ENCODE peak calls at places on chromosome 11, in four cellular contexts. Y is HepG2, W is K562, B is GM12878. M is an unnamed sample. For H3K36me3, the result is how much of the 10 kb centered on the place peaks cover.

GRCh38 chr11:129279326-129280026 is 87.4 kb upstream of the ARHGAP32 start:
- DNase-seq in B (no peak), W (no peak), Y (peak), M (peak)

GRCh38 chr11:32479291-32479690 is 44.0 kb upstream of the WT1 start:
- DNase-seq in W (no peak), Y (no peak), B (no peak), M (no peak)

GRCh38 chr11:61515686-61516085 is 7.1 kb downstream of the LRRC10B start:
- DNase-seq in B (no peak), Y (no peak), W (no peak), M (peak)

GRCh38 chr11:47433991-47434786 is 8.0 kb upstream of the PSMC3 start:
- DNase-seq in W (no peak), B (no peak), Y (no peak), M (no peak)

GRCh38 chr11:93498099-93499040 is 44.8 kb downstream of the SMCO4 start:
- DNase-seq in Y (no peak), B (no peak), W (no peak), M (peak)

GRCh38 chr11:124627546-124627945 is 4.9 kb downstream of the TBRG1 start:
- DNase-seq in W (no peak), Y (no peak), B (no peak), M (no peak)

GRCh38 chr11:70233511-70233919 is 30.4 kb downstream of the FADD start:
- DNase-seq in Y (peak), B (no peak), W (peak), M (no peak)

GRCh38 chr11:66220566-66220935 is 47.9 kb upstream of the RAB1B start:
- DNase-seq in W (no peak), B (no peak), Y (no peak), M (no peak)

GRCh38 chr11:70440206-70440605 is 41.9 kb downstream of the CTTN start:
- DNase-seq in B (no peak), Y (no peak), W (no peak), M (no peak)

GRCh38 chr11:1276061-1276790 is 33.2 kb downstream of the TOLLIP start:
- DNase-seq in Y (no peak), B (no peak), W (no peak), M (no peak)

GRCh38 chr11:106012744-106013143 is 9.3 kb downstream of the MSANTD4 start:
- DNase-seq in Y (no peak), B (no peak), W (no peak), M (no peak)

GRCh38 chr11:118398797-118399564 is 2.4 kb upstream of the ATP5MG start:
- DNase-seq in W (no peak), B (no peak), Y (no peak), M (no peak)

GRCh38 chr11:60756307-60757032 is at the start of gene MS4A15:
- DNase-seq in W (peak), Y (peak), B (no peak), M (peak)

GRCh38 chr11:10809373-10810199 is 860 bp upstream of the EIF4G2 start:
- DNase-seq in W (peak), Y (no peak), B (no peak), M (peak)

GRCh38 chr11:93525601-93526000 is 17.6 kb downstream of the SMCO4 start:
- DNase-seq in Y (no peak), W (no peak), B (no peak), M (no peak)

GRCh38 chr11:47766363-47767227 is 546 bp downstream of the FNBP4 start:
- DNase-seq in W (no peak), B (no peak), Y (peak), M (peak)

GRCh38 chr11:69372589-69373250 is 78.8 kb downstream of the MYEOV start:
- DNase-seq in Y (no peak), W (no peak), B (no peak), M (no peak)

GRCh38 chr11:102276302-102277182 is 40.7 kb upstream of the BIRC3 start:
- DNase-seq in Y (no peak), W (no peak), B (no peak), M (no peak)

GRCh38 chr11:76794371-76795284 is 11.5 kb downstream of the TSKU start:
- DNase-seq in W (no peak), Y (no peak), B (no peak), M (no peak)

GRCh38 chr11:67276821-67277230 is 10.6 kb downstream of the GRK2 start:
- DNase-seq in Y (no peak), B (no peak), W (peak), M (peak)

GRCh38 chr11:15714641-15715399 is 600.1 kb downstream of the INSC start:
- DNase-seq in W (no peak), Y (no peak), B (no peak), M (no peak)

GRCh38 chr11:3106736-3107524 is 49.7 kb upstream of the CARS1 start:
- DNase-seq in W (no peak), Y (no peak), B (no peak), M (peak)

GRCh38 chr11:47186937-47187681 is 875 bp upstream of the PACSIN3 start:
- DNase-seq in B (no peak), W (no peak), Y (peak), M (peak)

GRCh38 chr11:70420008-70420464 is 21.7 kb downstream of the CTTN start:
- DNase-seq in B (no peak), W (peak), Y (no peak), M (no peak)

GRCh38 chr11:1586699-1587098 is 1.6 kb upstream of the KRTAP5-1 start:
- DNase-seq in W (no peak), Y (no peak), B (no peak), M (no peak)

GRCh38 chr11:96341237-96342130 is 1.5 kb downstream of the MAML2 start:
- DNase-seq in Y (peak), B (no peak), W (peak), M (peak)

GRCh38 chr11:12808519-12808918 is 134.3 kb downstream of the TEAD1 start:
- DNase-seq in W (no peak), B (no peak), Y (no peak), M (no peak)

GRCh38 chr11:61893981-61894380 is 2.6 kb upstream of the FADS3 start:
- DNase-seq in Y (no peak), B (no peak), W (no peak), M (no peak)

GRCh38 chr11:111707039-111707690 is 59.0 kb downstream of the PPP2R1B start:
- DNase-seq in Y (peak), W (no peak), B (no peak), M (no peak)

GRCh38 chr11:69013009-69013951 is at the start of gene MRGPRF:
- DNase-seq in Y (no peak), B (no peak), W (peak), M (peak)

GRCh38 chr11:75523811-75524401 is 1.8 kb downstream of the GDPD5 start:
- DNase-seq in W (no peak), B (no peak), Y (peak), M (no peak)

GRCh38 chr11:67564230-67564629 is 19.4 kb upstream of the GSTP1 start:
- DNase-seq in Y (no peak), B (no peak), W (no peak), M (no peak)

GRCh38 chr11:47514825-47515647 is 37.9 kb downstream of the CELF1 start:
- DNase-seq in Y (no peak), B (no peak), W (peak), M (peak)

DNA sequence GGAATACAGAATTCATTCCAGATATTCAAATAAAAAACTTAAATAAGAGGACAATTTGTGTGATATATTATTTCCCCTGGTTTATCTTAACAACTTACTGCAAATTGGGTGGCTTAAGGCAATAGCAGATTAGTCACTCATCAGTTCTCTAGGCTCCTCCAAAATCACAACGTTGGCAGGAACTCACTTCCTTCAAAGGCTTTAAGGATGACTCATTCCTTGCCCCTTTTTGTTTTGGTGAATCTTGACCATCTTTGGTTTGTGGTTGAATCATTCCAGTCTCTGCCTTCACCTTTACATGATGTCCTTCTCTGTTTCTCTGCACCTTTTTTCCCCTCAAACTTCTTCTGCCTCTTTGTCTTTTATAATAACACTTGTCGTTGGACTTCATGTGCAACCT is 3.4 kb downstream of the OR10AG1 start:
- DNase-seq in Y (no peak), W (no peak), B (no peak), M (no peak)
- TF ChIP-seq JUNB in Y (no peak), W (no peak), B (no peak), M (no peak)

GRCh38 chr11:122516686-122517085 is 138.8 kb upstream of the UBASH3B start:
- DNase-seq in W (no peak), B (no peak), Y (no peak), M (no peak)

GRCh38 chr11:122512688-122513087 is 142.8 kb upstream of the UBASH3B start:
- DNase-seq in B (no peak), W (no peak), Y (no peak), M (no peak)

GRCh38 chr11:122517403-122518379 is 137.8 kb upstream of the UBASH3B start:
- DNase-seq in Y (no peak), B (no peak), W (no peak), M (no peak)
- H3K36me3 ChIP-seq in Y (under half), B (under half), W (under half), M (under half)

DNA sequence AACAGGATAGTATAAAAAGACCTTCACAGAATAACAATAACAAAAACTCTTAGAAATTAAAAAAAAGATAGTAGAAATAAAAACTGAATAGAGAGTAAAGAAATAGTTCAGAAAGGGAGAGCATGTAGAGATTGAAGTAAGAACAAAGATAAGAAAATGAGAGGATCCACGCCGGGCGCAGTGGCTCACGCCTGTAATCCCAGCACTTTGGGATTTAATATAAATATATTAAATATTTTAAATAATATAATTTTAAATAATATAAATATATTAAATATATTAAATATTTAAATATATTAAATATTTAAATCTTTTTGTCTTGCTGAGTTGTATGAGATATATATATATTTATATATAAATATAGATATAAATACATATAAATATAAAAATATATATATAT is 11.0 kb downstream of the APOA4 start:
- DNase-seq in W (no peak), B (no peak), Y (no peak), M (no peak)
- H3K4me3 ChIP-seq in W (no peak), B (no peak), Y (no peak), M (no peak)

GRCh38 chr11:134537941-134538340 is 125.9 kb upstream of the B3GAT1 start:
- DNase-seq in W (no peak), B (no peak), Y (no peak), M (no peak)
- TF ChIP-seq JUNB in W (no peak), B (no peak), Y (no peak), M (no peak)

GRCh38 chr11:35206616-35207015 is 67.6 kb downstream of the CD44 start:
- DNase-seq in W (no peak), Y (no peak), B (no peak), M (no peak)
- H3K36me3 ChIP-seq in W (under half), Y (under half), B (under half), M (under half)

DNA sequence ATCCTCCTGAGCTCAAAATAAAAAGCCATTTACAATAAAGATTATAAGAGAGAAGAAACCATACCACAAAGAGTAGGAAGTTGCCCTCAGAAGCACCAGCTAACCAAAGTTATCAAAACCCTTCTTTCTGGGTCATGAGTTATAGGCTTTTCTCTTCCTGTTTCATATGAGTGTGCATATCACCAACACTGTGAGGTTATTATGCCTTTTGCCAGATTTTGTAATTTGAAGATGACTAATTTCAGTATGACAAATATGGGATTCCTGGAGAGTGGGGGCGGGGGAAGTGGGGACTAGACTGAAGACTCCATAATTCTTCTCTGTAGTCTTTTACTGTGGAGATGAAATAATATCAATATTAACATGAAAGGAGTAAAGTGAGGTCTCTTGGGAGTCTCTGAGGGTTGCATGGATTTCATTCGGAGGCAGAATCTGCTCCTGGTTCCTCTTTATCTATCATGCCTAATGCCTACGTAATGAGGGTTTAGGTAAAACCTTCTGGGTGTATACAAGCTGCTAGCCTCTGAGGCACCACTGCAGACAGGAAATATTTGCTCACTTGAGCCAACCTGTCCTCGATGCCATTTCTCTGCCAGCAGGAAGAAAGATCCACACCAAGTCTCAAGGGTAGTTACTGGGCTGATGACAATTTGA is 2.1 kb downstream of the LPXN start:
- DNase-seq in W (no peak), B (no peak), Y (no peak), M (no peak)
- H3K4me3 ChIP-seq in W (no peak), B (peak), Y (no peak), M (no peak)